ENCODE peak calls at places on chromosome X, in ten cellular contexts. S is bronchial epithelial cell, W is endodermal cell, Z is keratinocyte, E is IMR-90, C is left ventricle myocardium inferior, J is progenitor cell of endocrine pancreas, D is fibroblast of villous mesenchyme, P is GM13976, F is AG09319. I is an unnamed sample.

GRCh38 chrX:104253567-104254441 is 929 bp downstream of the ESX1 start:
- DNase-seq in S (no peak), F (no peak), D (no peak), E (no peak), Z (no peak), C (no peak), P (peak; percentile 18), W (peak; percentile 71), J (no peak), I (peak; percentile 16)

GRCh38 chrX:40623665-40624064 is 437 bp downstream of the MPC1L start:
- DNase-seq in S (no peak), C (no peak), P (no peak), F (no peak), E (no peak), D (no peak), Z (no peak), J (no peak), W (no peak), I (no peak)

GRCh38 chrX:94216738-94217137 is 542.7 kb downstream of the FAM133A start:
- DNase-seq in J (no peak), E (no peak), D (no peak), Z (no peak), C (no peak), S (no peak), F (no peak), W (no peak), P (no peak), I (no peak)

GRCh38 chrX:107857815-107858214 is 32.1 kb downstream of the MID2 start:
- DNase-seq in Z (no peak), P (no peak), W (no peak), D (no peak), S (no peak), E (no peak), C (no peak), J (no peak), F (no peak), I (no peak)

GRCh38 chrX:154333837-154334271 is 38.3 kb downstream of the TKTL1 start:
- DNase-seq in J (no peak), Z (no peak), C (no peak), W (no peak), P (no peak), E (no peak), D (no peak), F (no peak), S (no peak), I (no peak)

GRCh38 chrX:21798677-21799219 is 40.7 kb upstream of the MBTPS2 start:
- DNase-seq in P (no peak), S (peak; percentile 81), E (peak; percentile 28), J (no peak), W (no peak), D (peak; percentile 10), C (no peak), Z (peak; percentile 1), F (no peak), I (no peak)

GRCh38 chrX:67780694-67781109 is 236.9 kb downstream of the AR start:
- DNase-seq in Z (peak; percentile 60), P (no peak), F (peak; percentile 92), E (peak; percentile 78), S (peak; percentile 91), W (no peak), J (no peak), C (peak; percentile 67), D (peak; percentile 89), I (peak; percentile 9)

GRCh38 chrX:131322646-131323045 is 33.5 kb upstream of the IGSF1 start:
- DNase-seq in J (no peak), S (no peak), E (no peak), F (no peak), C (no peak), W (no peak), P (no peak), Z (no peak), D (no peak), I (no peak)

GRCh38 chrX:138986235-138986634 is 274.7 kb upstream of the FGF13 start:
- DNase-seq in D (no peak), W (no peak), Z (no peak), J (no peak), E (no peak), C (no peak), S (peak; percentile 28), F (no peak), P (no peak), I (no peak)

GRCh38 chrX:97841544-97842179 is 958.0 kb downstream of the RPA4 start:
- DNase-seq in C (no peak), P (no peak), D (no peak), Z (no peak), J (no peak), E (no peak), S (no peak), W (no peak), F (no peak), I (no peak)

GRCh38 chrX:29587107-29587506 is 628.3 kb upstream of the MAGEB2 start:
- DNase-seq in Z (no peak), S (no peak), C (no peak), E (no peak), D (no peak), J (no peak), P (no peak), W (no peak), F (no peak), I (no peak)

GRCh38 chrX:9737363-9737762 is 28.3 kb downstream of the GPR143 start:
- DNase-seq in J (no peak), D (peak; percentile 48), W (no peak), Z (no peak), P (no peak), S (peak; percentile 0), E (no peak), F (no peak), C (no peak), I (no peak)
- TF ChIP-seq CTCF in J (no peak), D (no peak), W (no peak), Z (no peak), P (no peak), S (no peak), E (no peak), F (no peak), C (no peak), I (no peak)

DNA sequence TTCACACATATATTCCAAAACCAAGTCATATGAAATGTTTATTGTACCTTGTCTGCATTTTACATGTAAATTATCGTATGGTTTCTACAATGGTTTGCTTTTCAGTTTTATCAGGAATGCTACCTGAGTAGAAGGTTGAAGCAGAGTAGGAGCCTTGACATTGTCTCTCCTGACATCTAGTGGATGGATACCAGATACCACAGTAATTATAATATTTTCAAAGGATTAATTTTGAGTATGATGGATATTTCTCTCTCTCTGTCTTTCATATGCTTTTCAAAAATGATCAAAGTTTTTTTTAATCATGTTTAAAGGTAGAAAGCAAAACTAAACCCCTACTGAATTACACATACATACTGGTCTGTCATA is 109.4 kb upstream of the KLHL13 start:
- DNase-seq in W (no peak), P (peak; percentile 26), C (no peak), E (no peak), Z (no peak), F (no peak), J (no peak), D (peak; percentile 6), S (peak; percentile 45), I (no peak)
- TF ChIP-seq CTCF in W (peak; percentile 63), P (peak; percentile 10), C (peak; percentile 50), E (peak; percentile 52), Z (peak; percentile 33), F (peak; percentile 41), J (peak; percentile 55), D (peak; percentile 21), S (peak; percentile 28), I (peak; percentile 46)

DNA sequence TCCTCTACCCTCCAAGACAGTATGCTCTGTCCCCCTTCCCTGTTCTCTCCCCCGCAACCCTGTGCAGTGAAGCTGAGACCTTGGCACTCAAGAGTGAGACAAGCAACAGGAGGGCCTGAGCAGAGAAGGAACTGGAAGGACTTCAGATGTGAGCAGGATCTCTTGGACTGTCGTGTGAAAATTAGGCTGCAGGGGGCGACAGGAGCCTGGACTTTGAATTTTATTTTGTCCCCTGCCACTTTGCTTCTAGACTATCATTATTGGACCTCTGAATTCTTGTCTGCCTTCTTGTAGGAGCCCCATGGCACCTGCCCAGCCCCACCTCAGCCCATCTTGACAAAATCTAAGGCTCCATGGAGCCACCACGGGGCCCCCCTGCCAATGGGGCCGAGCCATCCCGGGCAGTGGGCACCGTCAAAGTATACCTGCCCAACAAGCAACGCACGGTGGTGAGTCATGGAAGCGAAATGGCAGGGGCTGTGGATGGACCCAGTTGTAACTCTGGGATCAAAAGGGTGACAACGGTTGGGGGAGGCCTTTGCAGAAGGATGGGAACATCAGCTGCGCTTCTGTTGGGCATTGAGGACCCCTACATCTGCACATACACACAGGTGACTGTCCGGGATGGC is 1.7 kb downstream of the ARAF start:
- DNase-seq in J (no peak), F (no peak), E (no peak), Z (no peak), D (peak; percentile 50), C (no peak), P (no peak), S (no peak), W (peak; percentile 70), I (peak; percentile 57)
- TF ChIP-seq CTCF in J (peak; percentile 29), F (peak; percentile 27), E (peak; percentile 53), Z (peak; percentile 28), D (peak; percentile 50), C (peak; percentile 43), P (peak; percentile 40), S (peak; percentile 45), W (peak; percentile 67), I (peak; percentile 22)

GRCh38 chrX:69268637-69269036 is 103.4 kb upstream of the PJA1 start:
- DNase-seq in D (no peak), F (no peak), C (no peak), W (no peak), Z (no peak), E (no peak), P (no peak), S (no peak), J (no peak), I (no peak)

GRCh38 chrX:69264134-69264533 is 98.9 kb upstream of the PJA1 start:
- DNase-seq in J (no peak), P (no peak), D (no peak), Z (no peak), W (peak; percentile 85), C (no peak), F (no peak), E (no peak), S (no peak), I (no peak)

GRCh38 chrX:69258893-69259292 is 93.6 kb upstream of the PJA1 start:
- DNase-seq in S (no peak), W (no peak), P (no peak), J (no peak), D (no peak), E (no peak), C (no peak), F (no peak), Z (no peak), I (no peak)

GRCh38 chrX:69262036-69262905 is 97.0 kb upstream of the PJA1 start:
- DNase-seq in E (peak; percentile 10), S (no peak), F (no peak), D (peak; percentile 22), Z (no peak), C (no peak), P (no peak), W (no peak), J (no peak), I (no peak)

GRCh38 chrX:69263421-69263820 is 98.2 kb upstream of the PJA1 start:
- DNase-seq in D (no peak), E (no peak), J (no peak), Z (no peak), C (no peak), W (no peak), S (no peak), P (no peak), F (no peak), I (no peak)
- TF ChIP-seq CTCF in D (no peak), E (no peak), J (no peak), Z (no peak), C (no peak), W (no peak), S (no peak), P (no peak), F (no peak), I (no peak)